ENCODE peak calls at places on chromosomes 2 and 18, in seven cellular contexts. One of them, this sample, is unnamed.

GRCh38 chr2:194319222-194319992 is 1337.6 kb upstream of the SLC39A10 start:
- DNase-seq in posterior vena cava: no peak
- DNase-seq in iPS-NIHi11: peak
- DNase-seq in HCT116: peak
- DNase-seq in fibroblast of pulmonary artery: no peak
- DNase-seq in activated CD4-positive, alpha-beta T cell treated with anti-CD3 and anti-CD28 coated beads, Interleukin-2, amount 50 U/mL, for 4 hours: no peak
- DNase-seq in sciatic nerve: no peak
- DNase-seq in this sample: peak

GRCh38 chr18:75206637-75207297 is 2.2 kb downstream of the PTGR3 start:
- DNase-seq in posterior vena cava: no peak
- DNase-seq in iPS-NIHi11: no peak
- DNase-seq in HCT116: no peak
- DNase-seq in fibroblast of pulmonary artery: no peak
- DNase-seq in activated CD4-positive, alpha-beta T cell treated with anti-CD3 and anti-CD28 coated beads, Interleukin-2, amount 50 U/mL, for 4 hours: no peak
- DNase-seq in sciatic nerve: no peak
- DNase-seq in this sample: no peak

GRCh38 chr2:71157124-71157802 is 26.8 kb downstream of the MPHOSPH10 start:
- DNase-seq in posterior vena cava: no peak
- DNase-seq in iPS-NIHi11: peak
- DNase-seq in HCT116: peak
- DNase-seq in fibroblast of pulmonary artery: peak
- DNase-seq in activated CD4-positive, alpha-beta T cell treated with anti-CD3 and anti-CD28 coated beads, Interleukin-2, amount 50 U/mL, for 4 hours: peak
- DNase-seq in sciatic nerve: peak
- DNase-seq in this sample: peak

GRCh38 chr2:3527886-3528785 is 8.8 kb upstream of the ADI1 start:
- DNase-seq in posterior vena cava: no peak
- DNase-seq in iPS-NIHi11: no peak
- DNase-seq in HCT116: no peak
- DNase-seq in fibroblast of pulmonary artery: no peak
- DNase-seq in activated CD4-positive, alpha-beta T cell treated with anti-CD3 and anti-CD28 coated beads, Interleukin-2, amount 50 U/mL, for 4 hours: no peak
- DNase-seq in sciatic nerve: no peak
- DNase-seq in this sample: no peak

GRCh38 chr2:6721395-6721794 is 144.3 kb downstream of the CMPK2 start:
- DNase-seq in posterior vena cava: no peak
- DNase-seq in iPS-NIHi11: no peak
- DNase-seq in HCT116: no peak
- DNase-seq in fibroblast of pulmonary artery: no peak
- DNase-seq in activated CD4-positive, alpha-beta T cell treated with anti-CD3 and anti-CD28 coated beads, Interleukin-2, amount 50 U/mL, for 4 hours: no peak
- DNase-seq in sciatic nerve: no peak
- DNase-seq in this sample: no peak

GRCh38 chr18:13464432-13465125 is 246.0 kb downstream of the LDLRAD4 start:
- DNase-seq in posterior vena cava: peak
- DNase-seq in iPS-NIHi11: no peak
- DNase-seq in HCT116: no peak
- DNase-seq in fibroblast of pulmonary artery: peak
- DNase-seq in activated CD4-positive, alpha-beta T cell treated with anti-CD3 and anti-CD28 coated beads, Interleukin-2, amount 50 U/mL, for 4 hours: peak
- DNase-seq in sciatic nerve: peak
- DNase-seq in this sample: peak

GRCh38 chr2:179812501-179812900 is 48.9 kb downstream of the ZNF385B start:
- DNase-seq in posterior vena cava: no peak
- DNase-seq in iPS-NIHi11: no peak
- DNase-seq in HCT116: no peak
- DNase-seq in fibroblast of pulmonary artery: no peak
- DNase-seq in activated CD4-positive, alpha-beta T cell treated with anti-CD3 and anti-CD28 coated beads, Interleukin-2, amount 50 U/mL, for 4 hours: no peak
- DNase-seq in sciatic nerve: no peak
- DNase-seq in this sample: no peak

GRCh38 chr2:226559536-226559935 is 240.1 kb downstream of the IRS1 start:
- DNase-seq in posterior vena cava: no peak
- DNase-seq in iPS-NIHi11: no peak
- DNase-seq in HCT116: no peak
- DNase-seq in fibroblast of pulmonary artery: no peak
- DNase-seq in activated CD4-positive, alpha-beta T cell treated with anti-CD3 and anti-CD28 coated beads, Interleukin-2, amount 50 U/mL, for 4 hours: no peak
- DNase-seq in sciatic nerve: no peak
- DNase-seq in this sample: no peak

GRCh38 chr2:43024515-43024962 is 201.9 kb downstream of the ZFP36L2 start:
- DNase-seq in posterior vena cava: peak
- DNase-seq in iPS-NIHi11: peak
- DNase-seq in HCT116: peak
- DNase-seq in fibroblast of pulmonary artery: peak
- DNase-seq in activated CD4-positive, alpha-beta T cell treated with anti-CD3 and anti-CD28 coated beads, Interleukin-2, amount 50 U/mL, for 4 hours: peak
- DNase-seq in sciatic nerve: peak
- DNase-seq in this sample: peak

GRCh38 chr2:10446631-10447030 is 1.5 kb downstream of the ODC1 start:
- DNase-seq in posterior vena cava: no peak
- DNase-seq in iPS-NIHi11: no peak
- DNase-seq in HCT116: no peak
- DNase-seq in fibroblast of pulmonary artery: no peak
- DNase-seq in activated CD4-positive, alpha-beta T cell treated with anti-CD3 and anti-CD28 coated beads, Interleukin-2, amount 50 U/mL, for 4 hours: no peak
- DNase-seq in sciatic nerve: no peak
- DNase-seq in this sample: no peak

GRCh38 chr2:206158563-206159345 is 490 bp downstream of the NDUFS1 start:
- DNase-seq in posterior vena cava: no peak
- DNase-seq in iPS-NIHi11: no peak
- DNase-seq in HCT116: no peak
- DNase-seq in fibroblast of pulmonary artery: peak
- DNase-seq in activated CD4-positive, alpha-beta T cell treated with anti-CD3 and anti-CD28 coated beads, Interleukin-2, amount 50 U/mL, for 4 hours: no peak
- DNase-seq in sciatic nerve: no peak
- DNase-seq in this sample: no peak

GRCh38 chr2:178761759-178762371 is 45.4 kb downstream of the TTN start:
- DNase-seq in posterior vena cava: no peak
- DNase-seq in iPS-NIHi11: peak
- DNase-seq in HCT116: peak
- DNase-seq in fibroblast of pulmonary artery: peak
- DNase-seq in activated CD4-positive, alpha-beta T cell treated with anti-CD3 and anti-CD28 coated beads, Interleukin-2, amount 50 U/mL, for 4 hours: no peak
- DNase-seq in sciatic nerve: no peak
- DNase-seq in this sample: peak

GRCh38 chr18:62606106-62606505 is 83.3 kb downstream of the ZCCHC2 start:
- DNase-seq in posterior vena cava: no peak
- DNase-seq in iPS-NIHi11: no peak
- DNase-seq in HCT116: no peak
- DNase-seq in fibroblast of pulmonary artery: no peak
- DNase-seq in activated CD4-positive, alpha-beta T cell treated with anti-CD3 and anti-CD28 coated beads, Interleukin-2, amount 50 U/mL, for 4 hours: no peak
- DNase-seq in sciatic nerve: peak
- DNase-seq in this sample: no peak